ENCODE peak calls at places on chromosome 17, in five cellular contexts. C, Z, S, A and K are unnamed samples.
A peak's percentile ranks its signal among the peaks of the same experiment; 100 is the strongest.

GRCh38 chr17:75006653-75007052 is 5.8 kb upstream of the MRPL58 start:
- DNase-seq in Z (no peak), S (no peak), A (no peak), C (no peak), K (peak; percentile 21)

GRCh38 chr17:2068589-2069051 is 13.7 kb downstream of the HIC1 start:
- DNase-seq in S (peak; percentile 90), Z (no peak), C (peak; percentile 80), A (no peak), K (no peak)

GRCh38 chr17:81397314-81398169 is 2.3 kb downstream of the BAHCC1 start:
- DNase-seq in Z (peak; percentile 84), C (peak; percentile 81), A (peak; percentile 88), S (peak; percentile 62), K (peak; percentile 45)

GRCh38 chr17:72887917-72888316 is 204.6 kb downstream of the SLC39A11 start:
- DNase-seq in C (no peak), S (peak; percentile 30), A (no peak), Z (no peak), K (no peak)

GRCh38 chr17:17675925-17676534 is 5.2 kb upstream of the RAI1 start:
- DNase-seq in S (peak; percentile 52), Z (no peak), A (peak; percentile 64), C (peak; percentile 59), K (peak; percentile 36)

GRCh38 chr17:68184816-68185436 is 62.9 kb upstream of the AMZ2 start:
- DNase-seq in C (no peak), S (no peak), Z (no peak), A (no peak), K (no peak)

GRCh38 chr17:74825003-74825627 is 34.6 kb downstream of the GRIN2C start:
- DNase-seq in A (no peak), S (no peak), Z (no peak), C (no peak), K (no peak)

GRCh38 chr17:14198575-14198974 is 38.1 kb downstream of the CDRT15 start:
- DNase-seq in A (no peak), C (no peak), Z (no peak), S (no peak), K (no peak)

GRCh38 chr17:73401911-73402310 is 90.1 kb upstream of the CDC42EP4 start:
- DNase-seq in S (peak; percentile 7), C (peak; percentile 18), A (peak; percentile 86), Z (peak; percentile 76), K (no peak)

GRCh38 chr17:4808378-4808767 is 1.4 kb downstream of the PLD2 start:
- DNase-seq in S (no peak), Z (no peak), C (no peak), A (no peak), K (no peak)

GRCh38 chr17:75478508-75478907 is 22.1 kb downstream of the TMEM94 start:
- DNase-seq in Z (no peak), C (no peak), S (peak; percentile 27), A (peak; percentile 36), K (no peak)

GRCh38 chr17:10698116-10698818 is 873 bp downstream of the ADPRM start:
- DNase-seq in S (peak; percentile 10), Z (no peak), C (peak; percentile 39), A (no peak), K (no peak)

GRCh38 chr17:6254036-6254435 is 180.9 kb downstream of the AIPL1 start:
- DNase-seq in C (no peak), Z (no peak), A (no peak), S (no peak), K (no peak)

GRCh38 chr17:48613862-48614694 is 1.0 kb downstream of the HOXB8 start:
- DNase-seq in A (peak; percentile 78), C (peak; percentile 69), S (peak; percentile 31), Z (no peak), K (peak; percentile 29)

GRCh38 chr17:1040216-1040600 is 43.3 kb downstream of the TIMM22 start:
- DNase-seq in Z (no peak), A (no peak), C (no peak), S (no peak), K (no peak)

GRCh38 chr17:67281736-67282135 is 36.7 kb upstream of the HELZ start:
- DNase-seq in S (no peak), A (no peak), Z (no peak), C (no peak), K (peak; percentile 82)

GRCh38 chr17:33012522-33013033 is 20.9 kb downstream of the SPACA3 start:
- DNase-seq in Z (peak; percentile 33), C (peak; percentile 95), A (no peak), S (peak; percentile 98), K (peak; percentile 88)

GRCh38 chr17:27550974-27551505 is 79.9 kb upstream of the LGALS9 start:
- DNase-seq in S (no peak), C (no peak), A (no peak), Z (no peak), K (no peak)

GRCh38 chr17:27551701-27552466 is 79.1 kb upstream of the LGALS9 start:
- DNase-seq in Z (no peak), C (no peak), S (peak; percentile 38), A (peak; percentile 65), K (peak; percentile 72)

GRCh38 chr17:27552467-27552779 is 78.6 kb upstream of the LGALS9 start:
- DNase-seq in Z (no peak), S (peak; percentile 72), A (no peak), C (peak; percentile 83), K (peak; percentile 71)

GRCh38 chr17:27554152-27554551 is 76.8 kb upstream of the LGALS9 start:
- DNase-seq in C (no peak), A (no peak), Z (no peak), S (peak; percentile 40), K (no peak)

GRCh38 chr17:27553019-27553511 is 77.9 kb upstream of the LGALS9 start:
- DNase-seq in A (no peak), S (no peak), C (no peak), Z (no peak), K (peak; percentile 59)
- H3K18ac ChIP-seq in A (no peak overlapping the region), S (peak overlapping the region; percentile 33), C (peak overlapping the region; percentile 38), Z (no peak overlapping the region), K (peak overlapping the region; percentile 67)

DNA sequence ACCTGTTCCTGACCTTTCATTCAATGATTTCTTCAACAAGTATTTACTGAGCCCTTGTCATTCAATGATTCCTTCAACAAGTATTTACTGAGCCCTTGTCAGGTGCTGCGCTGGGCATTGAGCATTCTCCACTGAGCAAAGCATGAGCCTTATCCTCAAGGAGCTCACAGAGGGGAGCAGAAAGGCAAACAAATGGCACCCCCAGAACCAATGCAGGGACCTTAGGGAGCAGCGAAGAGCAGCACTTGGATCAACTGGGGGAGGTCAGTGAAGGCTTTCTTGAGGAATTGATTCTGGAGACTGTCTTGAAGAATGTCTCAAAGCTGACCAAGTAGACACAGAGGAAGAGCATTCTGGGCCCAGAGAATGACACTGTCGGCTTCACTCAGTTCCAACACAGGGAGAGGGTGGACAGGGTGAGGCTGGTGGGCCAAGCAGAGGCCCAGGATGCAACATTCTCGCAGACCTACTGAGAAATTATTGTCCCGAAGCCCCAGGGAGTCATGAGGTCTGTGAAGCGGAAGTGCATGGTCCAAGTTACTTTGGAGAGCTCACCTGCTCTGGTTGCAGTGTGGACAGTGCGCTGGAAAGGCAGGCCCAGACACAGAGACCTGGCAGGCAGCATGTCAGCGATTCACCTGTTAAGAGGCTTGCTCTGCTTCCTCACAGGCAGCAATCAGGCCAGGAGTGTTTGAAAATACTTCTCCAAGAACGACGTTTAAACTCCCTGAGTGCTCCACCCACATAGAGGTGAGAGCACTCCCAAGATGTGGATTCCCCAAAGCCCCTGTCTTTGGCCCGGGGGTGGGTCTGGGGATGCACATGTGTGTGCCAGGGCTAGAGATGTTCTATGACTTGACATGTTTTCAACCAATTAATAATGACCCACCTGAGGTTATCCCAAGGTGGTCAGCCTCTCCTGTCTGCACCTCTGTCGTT is 3.2 kb upstream of the MPO start:
- DNase-seq in A (no peak), C (no peak), Z (no peak), S (no peak), K (no peak)
- H3K4ac ChIP-seq in A (no peak overlapping the region), C (no peak overlapping the region), Z (no peak overlapping the region), S (no peak overlapping the region), K (no peak overlapping the region)

GRCh38 chr17:60249517-60249826 is 99.7 kb downstream of the CA4 start:
- DNase-seq in Z (no peak), S (peak; percentile 51), C (no peak), A (no peak), K (no peak)
- H3K9ac ChIP-seq in Z (no peak overlapping the region), S (no peak overlapping the region), C (no peak overlapping the region), A (no peak overlapping the region), K (no peak overlapping the region)

DNA sequence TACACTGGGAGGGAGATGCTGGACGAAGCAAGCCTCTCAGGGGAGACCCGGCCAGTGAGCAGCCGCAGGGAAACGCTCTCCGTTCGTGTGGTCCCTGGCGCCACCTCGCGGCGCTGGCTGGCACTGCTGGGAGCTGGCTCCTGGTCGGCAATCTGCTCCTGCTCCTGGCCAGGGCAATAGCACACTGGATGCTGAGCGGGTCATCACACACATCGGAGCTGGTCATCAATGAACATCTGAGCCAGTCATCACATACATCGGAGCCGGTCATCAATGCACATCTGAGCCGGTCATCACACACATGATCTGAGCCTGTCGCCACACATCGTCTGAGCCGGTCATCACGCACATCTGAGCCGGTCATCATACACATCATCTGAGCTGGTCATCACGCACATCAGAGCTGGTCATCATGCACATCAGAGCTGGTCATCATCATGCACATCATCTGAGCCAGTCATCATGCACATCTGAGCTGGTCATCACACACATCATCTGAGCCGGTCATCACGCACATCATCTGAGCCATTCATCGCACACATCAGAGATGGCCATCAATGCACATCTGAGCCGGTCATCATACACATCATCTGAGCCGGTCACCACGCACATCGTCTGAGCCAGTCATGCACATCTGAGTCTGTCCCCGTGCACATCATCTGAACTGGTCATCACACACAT is 217.4 kb downstream of the RBFOX3 start:
- DNase-seq in Z (peak; percentile 99), C (peak; percentile 49), A (peak; percentile 91), S (peak; percentile 40), K (peak; percentile 76)
- H3K18ac ChIP-seq in Z (no peak overlapping the region), C (no peak overlapping the region), A (no peak overlapping the region), S (no peak overlapping the region), K (no peak overlapping the region)

GRCh38 chr17:50049636-50050035 is 6.3 kb upstream of the ITGA3 start:
- DNase-seq in C (no peak), Z (no peak), S (no peak), A (peak; percentile 44), K (no peak)

GRCh38 chr17:50052241-50052788 is 3.6 kb upstream of the ITGA3 start:
- DNase-seq in C (no peak), S (no peak), Z (no peak), A (peak; percentile 30), K (no peak)

GRCh38 chr17:50050431-50051032 is 5.4 kb upstream of the ITGA3 start:
- DNase-seq in A (no peak), C (no peak), S (no peak), Z (no peak), K (no peak)

GRCh38 chr17:50051606-50052005 is 4.3 kb upstream of the ITGA3 start:
- DNase-seq in C (no peak), A (no peak), Z (no peak), S (no peak), K (no peak)

DNA sequence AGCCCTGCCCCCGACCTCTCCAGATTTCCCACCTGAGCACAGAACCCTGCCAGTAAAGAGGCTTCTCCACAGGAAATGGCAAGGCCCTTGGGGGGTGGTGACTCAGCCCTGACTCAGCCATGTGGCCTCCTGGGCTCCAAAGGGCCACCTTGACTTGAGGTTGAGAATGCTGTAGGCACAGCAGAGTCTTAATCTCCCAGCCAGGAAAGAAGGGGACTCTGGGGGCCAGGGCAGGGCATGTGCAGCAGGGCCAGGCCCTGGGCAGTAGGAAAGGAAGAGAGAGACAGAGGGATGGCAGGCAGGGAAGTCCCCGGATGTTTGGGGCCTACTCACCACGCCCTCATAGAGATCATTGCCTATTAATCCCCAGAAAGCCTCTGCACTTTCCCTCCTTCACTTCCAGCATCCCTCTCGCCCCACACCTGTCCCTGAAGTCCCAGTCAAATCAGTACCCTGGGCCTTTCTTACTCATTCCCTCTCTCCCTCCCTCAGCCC is 4.8 kb upstream of the ITGA3 start:
- DNase-seq in A (peak; percentile 75), Z (no peak), S (peak; percentile 88), C (peak; percentile 84), K (peak; percentile 86)
- H3K4ac ChIP-seq in A (no peak overlapping the region), Z (peak overlapping the region; percentile 6), S (peak overlapping the region; percentile 98), C (peak overlapping the region; percentile 79), K (peak overlapping the region; percentile 4)